ENCODE peak calls at places on chromosomes 6 and 20, in nine cellular contexts. K is left lung, B is DND-41, E is upper lobe of right lung, X is left ventricle myocardium inferior, O is esophagus squamous epithelium, A is cardiac muscle cell, F is fibroblast of lung, G is psoas muscle. L is an unnamed sample.
A peak's percentile ranks its signal among the peaks of the same experiment; 100 is the strongest.

GRCh38 chr6:135114355-135115145 is 59.9 kb upstream of the HBS1L start:
- DNase-seq in K (no peak), B (no peak), E (no peak), X (no peak), O (no peak), A (no peak), F (no peak), G (no peak), L (no peak)

GRCh38 chr6:19712998-19713397 is 124.2 kb upstream of the ID4 start:
- DNase-seq in K (no peak), B (no peak), E (no peak), X (no peak), O (no peak), A (no peak), F (no peak), G (no peak), L (no peak)

GRCh38 chr20:48787861-48788375 is 39.9 kb downstream of the PREX1 start:
- DNase-seq in K (no peak), B (no peak), E (peak; percentile 38), X (no peak), O (no peak), A (peak; percentile 45), F (peak; percentile 77), G (no peak), L (no peak)

GRCh38 chr20:59788811-59789210 is 144.6 kb downstream of the SYCP2 start:
- DNase-seq in K (no peak), B (no peak), E (no peak), X (no peak), O (no peak), A (no peak), F (no peak), G (no peak), L (no peak)

GRCh38 chr6:150547511-150548222 is 52.0 kb upstream of the PLEKHG1 start:
- DNase-seq in K (no peak), B (no peak), E (no peak), X (peak; percentile 73), O (no peak), A (peak; percentile 12), F (no peak), G (peak; percentile 22), L (no peak)

GRCh38 chr6:95804847-95805541 is 210.8 kb upstream of the FUT9 start:
- DNase-seq in K (no peak), B (no peak), E (no peak), X (no peak), O (no peak), A (no peak), F (no peak), G (no peak), L (no peak)

GRCh38 chr6:3920321-3920720 is 71.1 kb downstream of the FAM50B start:
- DNase-seq in K (no peak), B (no peak), E (no peak), X (no peak), O (no peak), A (no peak), F (no peak), G (no peak), L (no peak)

GRCh38 chr20:19056909-19057308 is 155.5 kb upstream of the SLC24A3 start:
- DNase-seq in K (no peak), B (no peak), E (no peak), X (no peak), O (no peak), A (no peak), F (no peak), G (no peak), L (no peak)

GRCh38 chr6:159501558-159501957 is 191.5 kb downstream of the SOD2 start:
- DNase-seq in K (no peak), B (no peak), E (no peak), X (no peak), O (no peak), A (no peak), F (no peak), G (no peak), L (no peak)

GRCh38 chr6:167153523-167153959 is 4.2 kb downstream of the GPR31 start:
- DNase-seq in K (no peak), B (no peak), E (no peak), X (no peak), O (no peak), A (peak; percentile 48), F (peak; percentile 75), G (no peak), L (peak; percentile 61)

GRCh38 chr6:167151648-167152047 is 6.1 kb downstream of the GPR31 start:
- DNase-seq in K (no peak), B (no peak), E (no peak), X (no peak), O (no peak), A (no peak), F (no peak), G (no peak), L (no peak)

GRCh38 chr6:167150815-167151557 is 6.8 kb downstream of the GPR31 start:
- DNase-seq in K (no peak), B (no peak), E (no peak), X (no peak), O (no peak), A (no peak), F (peak; percentile 8), G (no peak), L (no peak)

GRCh38 chr6:167154291-167154690 is 3.5 kb downstream of the GPR31 start:
- DNase-seq in K (no peak), B (no peak), E (no peak), X (no peak), O (no peak), A (no peak), F (no peak), G (no peak), L (no peak)

DNA sequence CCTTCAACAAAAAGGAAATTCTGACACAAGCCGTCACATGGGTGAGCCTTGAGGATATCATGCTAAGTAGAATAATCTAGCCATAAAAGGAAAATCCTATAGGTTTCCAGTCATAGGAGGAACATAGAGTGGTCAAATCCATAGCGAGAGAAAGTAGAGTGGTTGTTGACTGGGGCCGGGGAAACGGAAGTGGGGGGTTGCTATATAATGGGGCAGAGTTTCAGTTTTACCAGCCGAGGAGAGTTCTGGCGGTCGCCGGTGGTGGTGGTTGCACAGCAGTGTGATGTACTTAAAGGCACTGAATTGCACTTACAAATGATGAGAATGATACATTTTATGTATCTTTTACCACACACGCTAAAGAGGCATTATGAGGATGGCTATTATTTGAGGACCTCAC is 4.9 kb downstream of the GPR31 start:
- DNase-seq in K (no peak), B (no peak), E (no peak), X (no peak), O (no peak), A (no peak), F (no peak), G (no peak), L (peak; percentile 69)
- H3K4me3 ChIP-seq in K (no peak overlapping the region), B (no peak overlapping the region), E (peak overlapping the region; percentile 1), X (no peak overlapping the region), O (no peak overlapping the region), A (no peak overlapping the region), F (no peak overlapping the region), G (no peak overlapping the region), L (peak overlapping the region; percentile 19)

GRCh38 chr6:43604174-43604573 is 24.9 kb downstream of the GTPBP2 start:
- DNase-seq in K (no peak), B (no peak), E (no peak), X (no peak), O (no peak), A (peak; percentile 84), F (peak; percentile 88), G (no peak), L (no peak)
- H3K36me3 ChIP-seq in K (no peaks in the 10 kb centered on the region), B (peaks cover 86% of the 10 kb centered on the region), E (peaks cover 73% of the 10 kb centered on the region), X (peaks cover 61% of the 10 kb centered on the region), O (peaks cover 12% of the 10 kb centered on the region), A (peaks cover 27% of the 10 kb centered on the region), F (peaks cover 2% of the 10 kb centered on the region), G (peaks cover 73% of the 10 kb centered on the region), L (no peaks in the 10 kb centered on the region)

GRCh38 chr20:13325033-13325432 is 104.0 kb downstream of the ISM1 start:
- DNase-seq in K (no peak), B (peak; percentile 55), E (no peak), X (no peak), O (no peak), A (peak; percentile 41), F (peak; percentile 13), G (no peak), L (no peak)
- TF ChIP-seq CTCF in K (peak; percentile 10), B (peak; percentile 55), E (peak; percentile 53), X (peak; percentile 50), O (no peak), A (peak; percentile 63), F (peak; percentile 58), G (peak; percentile 14), L (no peak)

GRCh38 chr6:34476462-34476861 is 10.6 kb downstream of the PACSIN1 start:
- DNase-seq in K (no peak), B (no peak), E (no peak), X (no peak), O (no peak), A (no peak), F (no peak), G (no peak), L (no peak)
- H3K4me3 ChIP-seq in K (no peak overlapping the region), B (no peak overlapping the region), E (no peak overlapping the region), X (no peak overlapping the region), O (no peak overlapping the region), A (no peak overlapping the region), F (no peak overlapping the region), G (no peak overlapping the region), L (no peak overlapping the region)

DNA sequence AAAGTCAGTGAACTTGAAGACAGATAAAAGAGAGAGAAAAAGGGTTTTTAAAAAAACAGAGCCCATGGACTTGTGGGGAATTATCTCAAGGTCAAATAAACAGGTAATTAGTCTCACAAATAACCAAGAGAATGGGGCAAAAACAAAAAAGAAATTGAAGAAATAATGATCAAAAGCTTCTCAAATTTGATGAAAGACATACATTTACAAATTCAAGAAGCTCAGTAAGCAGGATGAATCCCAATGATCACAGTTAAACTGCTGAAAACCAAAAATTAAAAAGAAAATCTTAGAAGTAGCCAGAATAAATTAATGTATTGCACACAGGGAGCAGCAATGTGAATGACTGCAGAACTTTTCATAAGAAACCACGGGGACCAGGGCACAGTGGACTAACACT is 112.5 kb upstream of the EMILIN3 start:
- DNase-seq in K (no peak), B (no peak), E (no peak), X (no peak), O (no peak), A (no peak), F (no peak), G (no peak), L (no peak)
- H3K36me3 ChIP-seq in K (no peaks in the 10 kb centered on the region), B (peaks cover 72% of the 10 kb centered on the region), E (peaks cover 11% of the 10 kb centered on the region), X (peaks cover 53% of the 10 kb centered on the region), O (peaks cover under 1% of the 10 kb centered on the region), A (peaks cover 23% of the 10 kb centered on the region), F (peaks cover 2% of the 10 kb centered on the region), G (peaks cover 40% of the 10 kb centered on the region), L (peaks cover 12% of the 10 kb centered on the region)

L was measured in Peyer's patch.